ENCODE peak calls at places on chromosomes 11 and 22, in six cellular contexts. V is K562, R is H1, L is GM12891, O is HepG2, W is GM12878. T is an unnamed sample.

GRCh38 chr11:117458275-117459120 is 130.8 kb downstream of the CEP164 start:
- DNase-seq in O (no peak), V (no peak), R (no peak), L (peak; percentile 50), W (no peak), T (peak; percentile 63)

GRCh38 chr11:3060436-3061025 is 3.3 kb upstream of the CARS1 start:
- DNase-seq in L (no peak), W (no peak), V (no peak), R (no peak), O (no peak), T (no peak)

GRCh38 chr11:31240340-31240904 is 129.1 kb downstream of the DCDC1 start:
- DNase-seq in R (no peak), L (no peak), W (no peak), O (peak; percentile 59), V (peak; percentile 27), T (no peak)

GRCh38 chr11:12133539-12134238 is 23.3 kb downstream of the MICAL2 start:
- DNase-seq in V (no peak), L (no peak), W (peak; percentile 15), R (no peak), O (no peak), T (no peak)

GRCh38 chr11:75858042-75858441 is 43.0 kb downstream of the UVRAG start:
- DNase-seq in L (no peak), R (no peak), V (no peak), O (no peak), W (no peak), T (no peak)

GRCh38 chr11:118705111-118705741 is 25.8 kb upstream of the TREH start:
- DNase-seq in V (no peak), L (no peak), W (no peak), O (no peak), R (no peak), T (no peak)

GRCh38 chr11:45400594-45400993 is 114.5 kb upstream of the SYT13 start:
- DNase-seq in W (no peak), O (no peak), V (no peak), L (no peak), R (no peak), T (no peak)

GRCh38 chr22:50633771-50634170 is 5.8 kb upstream of the ARSA start:
- DNase-seq in L (no peak), V (no peak), R (no peak), W (no peak), O (no peak), T (no peak)

GRCh38 chr11:15489281-15489680 is 374.6 kb downstream of the INSC start:
- DNase-seq in L (no peak), R (no peak), O (no peak), V (no peak), W (no peak), T (no peak)

GRCh38 chr22:23072035-23072910 is 2.0 kb downstream of the GNAZ start:
- DNase-seq in W (no peak), R (no peak), V (no peak), L (no peak), O (no peak), T (no peak)

GRCh38 chr22:27988704-27989103 is 69.6 kb upstream of the PITPNB start:
- DNase-seq in L (no peak), O (no peak), W (no peak), R (no peak), V (no peak), T (no peak)

GRCh38 chr11:46917109-46918086 is 952 bp downstream of the LRP4 start:
- DNase-seq in W (no peak), R (no peak), V (no peak), O (peak; percentile 54), L (no peak), T (no peak)

GRCh38 chr11:119382101-119382500 is 611 bp upstream of the USP2 start:
- DNase-seq in W (no peak), L (no peak), O (no peak), R (no peak), V (no peak), T (no peak)

GRCh38 chr22:39144101-39144815 is 8.2 kb downstream of the CBX7 start:
- DNase-seq in O (no peak), R (no peak), L (peak; percentile 67), W (peak; percentile 56), V (no peak), T (peak; percentile 66)

GRCh38 chr22:49934891-49935557 is 16.6 kb downstream of the CRELD2 start:
- DNase-seq in R (peak; percentile 77), W (no peak), O (no peak), V (peak; percentile 78), L (peak; percentile 76), T (peak; percentile 74)

GRCh38 chr11:110818032-110818687 is 105.9 kb upstream of the ARHGAP20 start:
- DNase-seq in L (no peak), W (no peak), R (no peak), V (no peak), O (no peak), T (no peak)

GRCh38 chr11:116166788-116167465 is 605.9 kb downstream of the BUD13 start:
- DNase-seq in W (no peak), V (no peak), L (no peak), R (peak; percentile 23), O (no peak), T (no peak)

GRCh38 chr11:35142481-35143207 is 3.7 kb downstream of the CD44 start:
- DNase-seq in W (no peak), V (peak; percentile 24), L (no peak), O (peak; percentile 20), R (no peak), T (no peak)
- TF ChIP-seq TAF1 in W (no peak), V (no peak), L (no peak), O (no peak), R (no peak), T (no peak)

GRCh38 chr22:24147666-24148065 is 33.6 kb upstream of the SUSD2 start:
- DNase-seq in L (no peak), R (no peak), V (no peak), W (no peak), O (no peak), T (no peak)

GRCh38 chr22:24144471-24145115 is 36.7 kb upstream of the SUSD2 start:
- DNase-seq in R (no peak), V (no peak), O (no peak), L (no peak), W (no peak), T (no peak)

GRCh38 chr22:24145446-24146189 is 35.7 kb upstream of the SUSD2 start:
- DNase-seq in O (no peak), L (no peak), R (no peak), V (no peak), W (no peak), T (no peak)

GRCh38 chr22:24146791-24147353 is 34.4 kb upstream of the SUSD2 start:
- DNase-seq in L (no peak), O (no peak), W (no peak), V (no peak), R (peak; percentile 56), T (no peak)

GRCh38 chr22:24146190-24146616 is 35.1 kb upstream of the SUSD2 start:
- DNase-seq in O (peak; percentile 80), L (peak; percentile 66), R (peak; percentile 65), V (peak; percentile 36), W (no peak), T (peak; percentile 53)
- TF ChIP-seq POLR2AphosphoS5 in O (no peak), L (no peak), R (no peak), V (no peak), W (no peak), T (no peak)

GRCh38 chr11:13276852-13277718 is 505 bp upstream of the BMAL1 start:
- DNase-seq in O (peak; percentile 89), V (peak; percentile 91), L (peak; percentile 96), R (peak; percentile 93), W (peak; percentile 85), T (peak; percentile 96)
- TF ChIP-seq POLR2A in O (peak; percentile 63), V (no peak), L (no peak), R (peak; percentile 55), W (peak; percentile 58), T (peak; percentile 46)

GRCh38 chr11:114080769-114081168 is 21.3 kb downstream of the ZBTB16 start:
- DNase-seq in O (no peak), V (no peak), L (no peak), R (no peak), W (no peak), T (no peak)
- TF ChIP-seq TAF1 in O (no peak), V (no peak), L (no peak), R (no peak), W (no peak), T (no peak)

GRCh38 chr22:20776624-20777405 is 2.9 kb downstream of the SERPIND1 start:
- DNase-seq in L (no peak), W (no peak), V (no peak), R (no peak), O (peak; percentile 86), T (no peak)

GRCh38 chr22:20773793-20774212 is at the start of gene SERPIND1:
- DNase-seq in R (no peak), W (no peak), V (no peak), O (peak; percentile 94), L (no peak), T (no peak)

GRCh38 chr22:20775342-20775895 is 1.5 kb downstream of the SERPIND1 start:
- DNase-seq in L (no peak), W (no peak), R (no peak), V (no peak), O (no peak), T (no peak)

GRCh38 chr22:20777420-20778177 is 3.7 kb downstream of the SERPIND1 start:
- DNase-seq in W (no peak), O (peak; percentile 99), L (no peak), R (no peak), V (peak; percentile 98), T (no peak)

DNA sequence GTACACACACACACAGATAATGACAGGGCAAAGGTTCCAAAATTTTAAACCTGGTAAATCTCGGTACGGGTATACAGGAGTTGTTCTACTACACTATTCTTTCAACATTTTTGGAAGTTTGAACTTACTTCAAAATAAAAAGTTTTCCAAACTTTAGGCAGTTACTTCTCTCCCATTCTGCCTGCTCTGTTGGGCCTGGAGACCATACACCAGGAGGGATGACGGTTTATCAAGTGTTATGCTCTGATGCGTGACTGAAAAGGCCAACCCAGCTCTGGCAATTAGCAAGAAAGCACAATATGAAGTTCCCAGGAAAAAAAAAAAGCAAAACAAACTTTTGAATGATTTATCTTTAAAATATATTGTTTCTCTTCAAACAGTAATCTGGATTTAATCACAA is 969 bp downstream of the SERPIND1 start:
- DNase-seq in W (no peak), O (no peak), L (no peak), V (no peak), R (no peak), T (no peak)
- TF ChIP-seq POLR2AphosphoS5 in W (no peak), O (peak; percentile 13), L (no peak), V (no peak), R (no peak), T (no peak)

DNA sequence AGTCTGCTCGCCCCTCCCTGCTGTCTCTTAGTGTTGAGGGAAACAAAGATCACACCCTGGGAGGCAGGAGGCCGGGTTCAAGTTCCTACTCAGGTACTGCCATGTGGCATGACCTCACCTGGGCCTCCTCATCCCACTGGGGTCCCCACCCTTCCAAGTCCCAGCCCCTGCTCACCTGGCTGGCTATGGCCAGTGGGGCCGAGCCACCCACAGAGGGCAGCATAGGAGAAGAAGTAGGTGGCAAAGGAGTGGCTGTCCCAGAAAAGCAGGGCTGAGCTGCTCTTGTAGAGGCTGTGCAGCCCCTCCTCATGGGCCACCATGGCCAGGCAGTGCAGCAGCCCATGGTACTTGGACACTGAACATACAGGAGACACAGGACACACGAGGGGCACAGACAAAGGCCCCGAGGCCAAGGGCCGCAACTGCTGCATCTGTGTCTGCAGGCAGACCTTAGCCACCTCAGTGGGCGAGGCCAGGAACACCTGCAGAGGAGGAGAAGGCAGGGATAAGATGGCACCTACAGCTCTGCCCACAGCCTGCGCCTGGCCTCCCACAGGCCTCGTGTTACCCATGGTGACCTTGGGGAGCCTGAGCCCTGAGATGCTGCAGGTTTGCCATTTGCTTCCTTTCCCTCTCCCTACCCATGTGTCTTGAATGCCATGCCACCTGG is 50.6 kb upstream of the MPEG1 start:
- DNase-seq in R (peak; percentile 82), O (peak; percentile 9), L (no peak), V (no peak), W (no peak), T (no peak)
- TF ChIP-seq POLR2A in R (no peak), O (no peak), L (no peak), V (no peak), W (no peak), T (no peak)